ENCODE peak calls at places on chromosomes 7 and 10, in five cellular contexts. One of them, this sample, is unnamed. For H3K36me3, the result is how much of the 10 kb centered on the place peaks cover.

GRCh38 chr7:30817060-30817770 is 46.0 kb downstream of the MINDY4 start:
- DNase-seq in neural progenitor cell: no peak
- DNase-seq in HCT116: no peak
- DNase-seq in PC-3: peak
- DNase-seq in GM23248: peak
- DNase-seq in this sample: no peak

GRCh38 chr7:81534996-81535395 is 234.9 kb downstream of the HGF start:
- DNase-seq in neural progenitor cell: no peak
- DNase-seq in HCT116: no peak
- DNase-seq in PC-3: no peak
- DNase-seq in GM23248: peak
- DNase-seq in this sample: no peak

GRCh38 chr7:51647486-51647885 is 330.9 kb upstream of the COBL start:
- DNase-seq in neural progenitor cell: no peak
- DNase-seq in HCT116: no peak
- DNase-seq in PC-3: no peak
- DNase-seq in GM23248: no peak
- DNase-seq in this sample: no peak

GRCh38 chr10:131310904-131311660 is 439 bp downstream of the TCERG1L start:
- DNase-seq in neural progenitor cell: peak
- DNase-seq in HCT116: no peak
- DNase-seq in PC-3: no peak
- DNase-seq in GM23248: peak
- DNase-seq in this sample: no peak

GRCh38 chr10:47026301-47027107 is 115.3 kb downstream of the PTPN20 start:
- DNase-seq in neural progenitor cell: no peak
- DNase-seq in HCT116: no peak
- DNase-seq in PC-3: no peak
- DNase-seq in GM23248: no peak
- DNase-seq in this sample: no peak

GRCh38 chr7:158265743-158266080 is 321.9 kb downstream of the PTPRN2 start:
- DNase-seq in neural progenitor cell: no peak
- DNase-seq in HCT116: no peak
- DNase-seq in PC-3: no peak
- DNase-seq in GM23248: no peak
- DNase-seq in this sample: no peak

GRCh38 chr7:92872701-92873100 is 36.3 kb upstream of the CDK6 start:
- DNase-seq in neural progenitor cell: no peak
- DNase-seq in HCT116: no peak
- DNase-seq in PC-3: peak
- DNase-seq in GM23248: peak
- DNase-seq in this sample: no peak

GRCh38 chr10:35735412-35735811 is 93.3 kb upstream of the FZD8 start:
- DNase-seq in neural progenitor cell: no peak
- DNase-seq in HCT116: no peak
- DNase-seq in PC-3: peak
- DNase-seq in GM23248: peak
- DNase-seq in this sample: no peak

GRCh38 chr7:79984210-79984609 is 150.4 kb upstream of the GNAI1 start:
- DNase-seq in neural progenitor cell: no peak
- DNase-seq in HCT116: no peak
- DNase-seq in PC-3: peak
- DNase-seq in GM23248: peak
- DNase-seq in this sample: no peak

GRCh38 chr7:42221304-42221703 is 15.7 kb downstream of the GLI3 start:
- DNase-seq in neural progenitor cell: no peak
- DNase-seq in HCT116: no peak
- DNase-seq in PC-3: no peak
- DNase-seq in GM23248: no peak
- DNase-seq in this sample: no peak

GRCh38 chr7:114487174-114487573 is 72.6 kb downstream of the FOXP2 start:
- DNase-seq in neural progenitor cell: no peak
- DNase-seq in HCT116: no peak
- DNase-seq in PC-3: no peak
- DNase-seq in GM23248: no peak
- DNase-seq in this sample: no peak

GRCh38 chr7:19056305-19056704 is 61.1 kb downstream of the TWIST1 start:
- DNase-seq in neural progenitor cell: no peak
- DNase-seq in HCT116: no peak
- DNase-seq in PC-3: no peak
- DNase-seq in GM23248: no peak
- DNase-seq in this sample: no peak

GRCh38 chr7:19066109-19066508 is 51.3 kb downstream of the TWIST1 start:
- DNase-seq in neural progenitor cell: no peak
- DNase-seq in HCT116: no peak
- DNase-seq in PC-3: no peak
- DNase-seq in GM23248: no peak
- DNase-seq in this sample: no peak

GRCh38 chr7:19060870-19061269 is 56.6 kb downstream of the TWIST1 start:
- DNase-seq in neural progenitor cell: no peak
- DNase-seq in HCT116: no peak
- DNase-seq in PC-3: peak
- DNase-seq in GM23248: peak
- DNase-seq in this sample: no peak

GRCh38 chr7:19062216-19062615 is 55.2 kb downstream of the TWIST1 start:
- DNase-seq in neural progenitor cell: no peak
- DNase-seq in HCT116: no peak
- DNase-seq in PC-3: no peak
- DNase-seq in GM23248: no peak
- DNase-seq in this sample: no peak

DNA sequence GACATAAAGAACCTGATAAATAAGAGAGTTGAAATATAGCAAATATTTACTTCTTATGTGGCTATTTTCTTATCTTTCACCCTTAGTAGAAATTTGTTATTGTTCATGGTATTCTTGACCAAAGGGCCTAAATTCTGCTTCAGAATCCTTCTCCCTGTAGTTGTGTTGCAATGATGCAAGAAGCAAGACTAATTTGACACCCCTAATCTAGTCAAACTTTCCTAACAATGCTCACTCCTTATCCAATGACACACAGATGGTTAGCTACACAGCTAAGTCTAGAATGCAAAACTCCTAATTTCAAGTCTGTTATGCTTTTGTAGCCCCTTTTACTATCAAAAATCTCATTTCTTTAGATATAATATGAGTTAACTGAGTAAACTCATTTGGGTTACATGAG is 56.1 kb downstream of the TWIST1 start:
- DNase-seq in neural progenitor cell: no peak
- DNase-seq in HCT116: no peak
- DNase-seq in PC-3: no peak
- DNase-seq in GM23248: peak
- DNase-seq in this sample: no peak
- H3K36me3 ChIP-seq in neural progenitor cell: under half
- H3K36me3 ChIP-seq in HCT116: under half
- H3K36me3 ChIP-seq in PC-3: under half
- H3K36me3 ChIP-seq in GM23248: under half
- H3K36me3 ChIP-seq in this sample: under half

DNA sequence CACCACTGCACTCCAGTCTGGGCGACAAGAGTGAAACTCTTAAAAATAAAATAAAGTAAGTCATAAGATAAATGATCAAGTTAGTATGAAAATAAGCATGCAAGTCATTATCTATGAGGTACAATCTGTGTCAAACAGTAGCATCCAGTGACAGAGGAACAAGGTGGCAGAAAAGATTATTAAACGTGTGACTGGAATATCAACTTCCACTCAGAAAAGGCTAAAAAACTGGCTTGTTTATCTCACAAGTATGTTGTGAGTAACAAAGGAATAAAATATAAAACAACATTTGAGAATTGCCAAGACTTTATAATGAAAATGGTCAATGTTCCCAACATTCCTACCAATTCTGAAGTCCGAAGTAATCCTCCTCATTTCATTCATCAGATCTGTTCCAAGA is 30.3 kb downstream of the ITGB1 start:
- DNase-seq in neural progenitor cell: no peak
- DNase-seq in HCT116: no peak
- DNase-seq in PC-3: no peak
- DNase-seq in GM23248: no peak
- DNase-seq in this sample: no peak
- TF ChIP-seq EZH2phosphoT487 in neural progenitor cell: no peak
- TF ChIP-seq EZH2phosphoT487 in HCT116: no peak
- TF ChIP-seq EZH2phosphoT487 in PC-3: no peak
- TF ChIP-seq EZH2phosphoT487 in GM23248: no peak
- TF ChIP-seq EZH2phosphoT487 in this sample: no peak

DNA sequence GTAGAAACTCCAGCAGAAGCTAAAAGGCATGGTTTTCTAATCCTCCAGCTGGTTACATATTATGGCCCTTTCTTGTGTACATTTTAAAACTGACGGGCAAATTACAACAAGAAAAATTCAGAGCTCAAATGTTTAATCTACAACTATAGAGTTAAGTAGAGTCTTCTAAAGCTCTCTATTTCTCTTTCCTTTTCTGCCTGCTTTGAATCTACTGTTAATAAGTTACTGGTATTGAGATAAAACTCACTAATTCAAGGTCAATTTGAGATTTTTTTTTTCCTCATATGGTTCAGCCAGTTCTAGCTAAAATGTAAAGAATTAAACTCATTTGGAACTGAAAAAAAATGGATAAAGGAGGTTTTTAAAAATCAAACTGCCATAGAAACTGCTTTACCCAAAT is 1.6 kb upstream of the PRSS37 start:
- DNase-seq in neural progenitor cell: no peak
- DNase-seq in HCT116: no peak
- DNase-seq in PC-3: no peak
- DNase-seq in GM23248: no peak
- DNase-seq in this sample: no peak
- H3K9ac ChIP-seq in neural progenitor cell: no peak
- H3K9ac ChIP-seq in HCT116: no peak
- H3K9ac ChIP-seq in PC-3: no peak
- H3K9ac ChIP-seq in GM23248: no peak
- H3K9ac ChIP-seq in this sample: no peak

DNA sequence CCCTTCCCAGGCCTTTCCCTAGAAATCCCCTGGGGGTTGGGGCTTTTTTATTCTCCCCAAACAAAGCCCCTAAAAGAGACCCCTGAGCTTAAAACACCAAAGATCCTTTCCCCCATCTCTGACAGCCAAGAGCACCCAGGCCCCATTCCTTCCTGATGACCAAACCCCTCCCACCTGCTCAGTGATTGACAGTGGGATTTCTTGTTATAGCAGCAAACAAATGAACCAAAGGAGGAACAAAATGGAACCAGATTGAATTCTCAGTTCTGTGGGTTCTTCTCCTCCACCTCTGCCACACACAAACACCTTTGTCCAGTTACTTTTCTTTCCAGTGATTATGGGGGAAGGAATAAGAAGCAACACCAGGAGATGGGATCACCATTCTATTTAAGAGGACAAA is 21.5 kb upstream of the CDHR3 start:
- DNase-seq in neural progenitor cell: no peak
- DNase-seq in HCT116: no peak
- DNase-seq in PC-3: no peak
- DNase-seq in GM23248: no peak
- DNase-seq in this sample: no peak
- H3K36me3 ChIP-seq in neural progenitor cell: under half
- H3K36me3 ChIP-seq in HCT116: under half
- H3K36me3 ChIP-seq in PC-3: under half
- H3K36me3 ChIP-seq in GM23248: under half
- H3K36me3 ChIP-seq in this sample: under half

DNA sequence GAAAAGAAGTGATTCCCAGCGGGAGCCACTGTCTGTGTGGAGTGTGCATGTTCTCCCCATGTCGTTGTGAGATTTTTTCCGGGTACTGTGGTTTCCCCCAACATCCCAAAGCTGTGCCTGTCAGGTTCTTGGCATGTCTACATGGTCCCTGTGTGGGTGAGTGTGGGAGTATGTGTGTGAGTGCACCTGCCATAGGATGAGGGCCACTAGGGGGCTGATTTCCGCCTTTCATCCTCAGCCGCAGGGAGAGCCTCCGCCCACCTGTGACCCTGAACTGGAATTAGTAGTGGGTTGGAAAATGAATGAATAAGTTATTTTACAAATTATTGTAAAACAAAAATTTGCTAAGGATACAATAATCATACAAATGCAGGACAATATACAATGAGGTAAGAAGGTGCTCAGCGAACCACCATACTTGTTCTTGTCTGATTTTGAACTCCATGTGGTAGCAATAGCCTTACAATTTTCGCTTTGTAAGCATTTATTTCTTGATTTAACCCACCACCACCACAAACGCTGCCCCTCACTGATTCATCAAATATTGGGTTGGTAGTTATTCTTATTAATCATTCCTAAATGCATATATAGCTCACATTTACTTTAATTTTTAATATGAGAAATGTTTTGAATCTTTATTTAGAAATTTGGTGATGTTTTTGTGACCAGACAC is 641.2 kb upstream of the VSTM2A start:
- DNase-seq in neural progenitor cell: no peak
- DNase-seq in HCT116: no peak
- DNase-seq in PC-3: no peak
- DNase-seq in GM23248: no peak
- DNase-seq in this sample: no peak
- TF ChIP-seq EZH2phosphoT487 in neural progenitor cell: no peak
- TF ChIP-seq EZH2phosphoT487 in HCT116: no peak
- TF ChIP-seq EZH2phosphoT487 in PC-3: no peak
- TF ChIP-seq EZH2phosphoT487 in GM23248: no peak
- TF ChIP-seq EZH2phosphoT487 in this sample: no peak

GRCh38 chr7:44977956-44978355 is 859 bp downstream of the MYO1G start:
- DNase-seq in neural progenitor cell: no peak
- DNase-seq in HCT116: no peak
- DNase-seq in PC-3: no peak
- DNase-seq in GM23248: no peak
- DNase-seq in this sample: no peak

GRCh38 chr7:44976746-44977196 is 2.0 kb downstream of the MYO1G start:
- DNase-seq in neural progenitor cell: no peak
- DNase-seq in HCT116: no peak
- DNase-seq in PC-3: no peak
- DNase-seq in GM23248: no peak
- DNase-seq in this sample: no peak

GRCh38 chr7:44976040-44976745 is 2.6 kb downstream of the MYO1G start:
- DNase-seq in neural progenitor cell: no peak
- DNase-seq in HCT116: no peak
- DNase-seq in PC-3: no peak
- DNase-seq in GM23248: no peak
- DNase-seq in this sample: no peak

GRCh38 chr7:44978511-44979366 is at the start of gene MYO1G:
- DNase-seq in neural progenitor cell: no peak
- DNase-seq in HCT116: no peak
- DNase-seq in PC-3: no peak
- DNase-seq in GM23248: no peak
- DNase-seq in this sample: no peak

GRCh38 chr7:44977304-44977858 is 1.4 kb downstream of the MYO1G start:
- DNase-seq in neural progenitor cell: no peak
- DNase-seq in HCT116: no peak
- DNase-seq in PC-3: no peak
- DNase-seq in GM23248: peak
- DNase-seq in this sample: no peak
- H3K9ac ChIP-seq in neural progenitor cell: no peak
- H3K9ac ChIP-seq in HCT116: no peak
- H3K9ac ChIP-seq in PC-3: no peak
- H3K9ac ChIP-seq in GM23248: no peak
- H3K9ac ChIP-seq in this sample: no peak

GRCh38 chr7:139058963-139059362 is 23.1 kb upstream of the ZC3HAV1L start:
- DNase-seq in neural progenitor cell: no peak
- DNase-seq in HCT116: no peak
- DNase-seq in PC-3: no peak
- DNase-seq in GM23248: peak
- DNase-seq in this sample: no peak
- H3K36me3 ChIP-seq in neural progenitor cell: under half
- H3K36me3 ChIP-seq in HCT116: under half
- H3K36me3 ChIP-seq in PC-3: under half
- H3K36me3 ChIP-seq in GM23248: under half
- H3K36me3 ChIP-seq in this sample: under half

GRCh38 chr10:121288011-121288410 is 310.2 kb downstream of the FGFR2 start:
- DNase-seq in neural progenitor cell: no peak
- DNase-seq in HCT116: no peak
- DNase-seq in PC-3: no peak
- DNase-seq in GM23248: no peak
- DNase-seq in this sample: no peak
- TF ChIP-seq EZH2phosphoT487 in neural progenitor cell: no peak
- TF ChIP-seq EZH2phosphoT487 in HCT116: no peak
- TF ChIP-seq EZH2phosphoT487 in PC-3: no peak
- TF ChIP-seq EZH2phosphoT487 in GM23248: no peak
- TF ChIP-seq EZH2phosphoT487 in this sample: no peak

GRCh38 chr7:136348542-136348941 is 371.4 kb upstream of the MTPN start:
- DNase-seq in neural progenitor cell: no peak
- DNase-seq in HCT116: no peak
- DNase-seq in PC-3: no peak
- DNase-seq in GM23248: no peak
- DNase-seq in this sample: no peak
- H3K9ac ChIP-seq in neural progenitor cell: no peak
- H3K9ac ChIP-seq in HCT116: no peak
- H3K9ac ChIP-seq in PC-3: no peak
- H3K9ac ChIP-seq in GM23248: no peak
- H3K9ac ChIP-seq in this sample: no peak

This sample was measured in MM.1S.